ENCODE peak calls at places on chromosomes 13 and 19, in seven cellular contexts. O, R, Y, F, P, A and C are unnamed samples.

GRCh38 chr19:35118268-35119026 is 2.8 kb downstream of the FXYD3 start:
- DNase-seq in O (no peak), R (no peak), Y (no peak), F (no peak), P (no peak), A (no peak), C (peak; percentile 83)

GRCh38 chr13:22114630-22115311 is 443.9 kb downstream of the FGF9 start:
- DNase-seq in O (peak; percentile 62), R (no peak), Y (peak; percentile 31), F (no peak), P (peak; percentile 39), A (peak; percentile 8), C (no peak)

GRCh38 chr13:94658926-94659649 is 53.3 kb downstream of the SOX21 start:
- DNase-seq in O (no peak), R (no peak), Y (no peak), F (no peak), P (no peak), A (no peak), C (no peak)

GRCh38 chr19:913080-913748 is at the start of gene R3HDM4:
- DNase-seq in O (no peak), R (no peak), Y (peak; percentile 80), F (no peak), P (peak; percentile 81), A (peak; percentile 78), C (peak; percentile 75)

GRCh38 chr19:17402982-17403855 is 2.2 kb downstream of the BST2 start:
- DNase-seq in O (no peak), R (no peak), Y (no peak), F (no peak), P (no peak), A (peak; percentile 34), C (no peak)

GRCh38 chr19:57436392-57436791 is 1.3 kb downstream of the ZNF749 start:
- DNase-seq in O (no peak), R (no peak), Y (no peak), F (no peak), P (no peak), A (no peak), C (no peak)

GRCh38 chr13:46182491-46182877 is 507 bp upstream of the LCP1 start:
- DNase-seq in O (no peak), R (no peak), Y (no peak), F (no peak), P (no peak), A (no peak), C (no peak)

GRCh38 chr19:40513741-40514315 is 47.0 kb downstream of the SPTBN4 start:
- DNase-seq in O (no peak), R (no peak), Y (no peak), F (no peak), P (no peak), A (no peak), C (no peak)

GRCh38 chr19:54653181-54653809 is 9.5 kb upstream of the LILRB4 start:
- DNase-seq in O (peak; percentile 29), R (no peak), Y (no peak), F (peak; percentile 3), P (no peak), A (no peak), C (no peak)

GRCh38 chr13:109655611-109656010 is 130.8 kb downstream of the IRS2 start:
- DNase-seq in O (no peak), R (no peak), Y (no peak), F (no peak), P (no peak), A (no peak), C (no peak)

GRCh38 chr19:2032296-2032941 is 16.9 kb upstream of the BTBD2 start:
- DNase-seq in O (no peak), R (peak; percentile 71), Y (no peak), F (peak; percentile 88), P (no peak), A (no peak), C (peak; percentile 97)

GRCh38 chr13:112686987-112687386 is 2.9 kb upstream of the ATP11A start:
- DNase-seq in O (no peak), R (no peak), Y (no peak), F (no peak), P (no peak), A (no peak), C (no peak)

GRCh38 chr19:29836409-29836825 is 24.6 kb downstream of the CCNE1 start:
- DNase-seq in O (no peak), R (no peak), Y (peak; percentile 56), F (no peak), P (no peak), A (no peak), C (no peak)

GRCh38 chr19:4717191-4717965 is 6.3 kb downstream of the DPP9 start:
- DNase-seq in O (no peak), R (no peak), Y (no peak), F (peak; percentile 84), P (no peak), A (no peak), C (peak; percentile 73)

GRCh38 chr19:31264379-31264778 is 84.9 kb downstream of the TSHZ3 start:
- DNase-seq in O (no peak), R (no peak), Y (no peak), F (no peak), P (no peak), A (no peak), C (no peak)

GRCh38 chr13:26541678-26542553 is 15.6 kb upstream of the WASF3 start:
- DNase-seq in O (no peak), R (no peak), Y (no peak), F (no peak), P (no peak), A (no peak), C (no peak)

GRCh38 chr19:7213628-7214328 is 80.4 kb downstream of the INSR start:
- DNase-seq in O (no peak), R (no peak), Y (no peak), F (no peak), P (no peak), A (no peak), C (no peak)

GRCh38 chr19:10565028-10565566 is 713 bp downstream of the KRI1 start:
- DNase-seq in O (peak; percentile 55), R (no peak), Y (peak; percentile 51), F (peak; percentile 32), P (no peak), A (peak; percentile 37), C (no peak)

GRCh38 chr13:97471721-97472120 is 37.8 kb downstream of the RAP2A start:
- DNase-seq in O (no peak), R (no peak), Y (no peak), F (no peak), P (no peak), A (no peak), C (no peak)

GRCh38 chr19:40672038-40672437 is 18.4 kb downstream of the NUMBL start:
- DNase-seq in O (no peak), R (no peak), Y (no peak), F (no peak), P (no peak), A (no peak), C (no peak)

GRCh38 chr19:588758-589692 is 656 bp upstream of the HCN2 start:
- DNase-seq in O (no peak), R (no peak), Y (no peak), F (no peak), P (no peak), A (no peak), C (no peak)

GRCh38 chr13:97223711-97224461 is 1.8 kb downstream of the MBNL2 start:
- DNase-seq in O (no peak), R (peak; percentile 75), Y (no peak), F (peak; percentile 96), P (no peak), A (no peak), C (peak; percentile 61)

GRCh38 chr13:79741006-79741405 is 260.1 kb downstream of the NDFIP2 start:
- DNase-seq in O (no peak), R (no peak), Y (no peak), F (peak; percentile 52), P (no peak), A (no peak), C (no peak)

GRCh38 chr13:26213345-26213744 is 8.8 kb downstream of the RNF6 start:
- DNase-seq in O (no peak), R (no peak), Y (no peak), F (no peak), P (no peak), A (no peak), C (no peak)

GRCh38 chr13:113950451-113951245 is 23.2 kb downstream of the C13orf46 start:
- DNase-seq in O (no peak), R (no peak), Y (no peak), F (no peak), P (no peak), A (no peak), C (no peak)

GRCh38 chr19:18809149-18809978 is 18.3 kb upstream of the COMP start:
- DNase-seq in O (no peak), R (peak; percentile 84), Y (no peak), F (peak; percentile 43), P (no peak), A (no peak), C (peak; percentile 65)

GRCh38 chr19:56884481-56884880 is 44.0 kb upstream of the PEG3 start:
- DNase-seq in O (no peak), R (no peak), Y (no peak), F (no peak), P (no peak), A (no peak), C (no peak)

GRCh38 chr13:83009987-83010386 is 872.3 kb downstream of the SLITRK1 start:
- DNase-seq in O (no peak), R (no peak), Y (no peak), F (no peak), P (no peak), A (no peak), C (no peak)

GRCh38 chr19:10816691-10817090 is 19.3 kb downstream of the TMED1 start:
- DNase-seq in O (no peak), R (no peak), Y (no peak), F (no peak), P (no peak), A (no peak), C (no peak)

GRCh38 chr13:110136660-110137585 is 170.0 kb downstream of the COL4A1 start:
- DNase-seq in O (no peak), R (no peak), Y (no peak), F (no peak), P (no peak), A (no peak), C (no peak)